ENCODE peak calls at places on chromosomes 2 and 18, in five cellular contexts. C is heart left ventricle, I is adrenal gland, D is sigmoid colon, M is testis. R is an unnamed sample.

GRCh38 chr2:170240629-170241028 is 62.7 kb downstream of the MYO3B start:
- DNase-seq in C (no peak), D (no peak), I (no peak), M (no peak), R (no peak)

GRCh38 chr18:11167778-11168177 is 18.4 kb upstream of the PIEZO2 start:
- DNase-seq in I (no peak), C (no peak), M (no peak), D (no peak), R (no peak)

GRCh38 chr2:83364264-83364663 is 1094.8 kb downstream of the SUCLG1 start:
- DNase-seq in D (no peak), I (no peak), M (no peak), C (no peak), R (no peak)

GRCh38 chr2:138267161-138267901 is 234.2 kb upstream of the SPOPL start:
- DNase-seq in C (no peak), D (no peak), I (no peak), M (no peak), R (no peak)

GRCh38 chr2:131062066-131062465 is 31.2 kb downstream of the FAM168B start:
- DNase-seq in I (peak; percentile 6), M (no peak), C (no peak), D (no peak), R (peak; percentile 21)

GRCh38 chr2:191740016-191740419 is 62.1 kb downstream of the NABP1 start:
- DNase-seq in C (no peak), M (no peak), I (no peak), D (no peak), R (no peak)

GRCh38 chr2:197125000-197125399 is 185.6 kb downstream of the ANKRD44 start:
- DNase-seq in I (no peak), C (no peak), M (no peak), D (no peak), R (no peak)

GRCh38 chr18:55289048-55289447 is 298.9 kb downstream of the TCF4 start:
- DNase-seq in D (no peak), M (no peak), C (no peak), I (no peak), R (no peak)

GRCh38 chr2:109295070-109295780 is 166.2 kb downstream of the SH3RF3 start:
- DNase-seq in I (no peak), C (peak; percentile 47), D (no peak), M (no peak), R (no peak)

GRCh38 chr2:200733713-200734198 is 78.0 kb upstream of the BZW1 start:
- DNase-seq in I (no peak), D (no peak), M (no peak), C (no peak), R (no peak)

GRCh38 chr2:235605999-235606715 is 112.3 kb downstream of the AGAP1 start:
- DNase-seq in M (no peak), I (no peak), C (no peak), D (no peak), R (no peak)

GRCh38 chr2:96427917-96428316 is 77.2 kb downstream of the NEURL3 start:
- DNase-seq in I (no peak), C (no peak), D (no peak), M (no peak), R (no peak)

GRCh38 chr2:237122214-237122666 is 36.6 kb downstream of the COPS8 start:
- DNase-seq in I (peak; percentile 53), D (peak; percentile 87), M (peak; percentile 65), C (peak; percentile 77), R (peak; percentile 70)

GRCh38 chr18:41145526-41145925 is 809.5 kb upstream of the PIK3C3 start:
- DNase-seq in I (no peak), D (no peak), C (no peak), M (no peak), R (no peak)

GRCh38 chr2:171810409-171810993 is 83.5 kb downstream of the SLC25A12 start:
- DNase-seq in D (no peak), I (no peak), M (no peak), C (no peak), R (no peak)

GRCh38 chr2:131055169-131056065 is 37.8 kb downstream of the FAM168B start:
- DNase-seq in M (peak; percentile 58), C (no peak), D (no peak), I (no peak), R (no peak)

GRCh38 chr2:195456765-195457164 is 200.3 kb upstream of the SLC39A10 start:
- DNase-seq in I (no peak), D (no peak), M (no peak), C (no peak), R (no peak)

GRCh38 chr2:172545408-172546075 is 10.3 kb upstream of the PDK1 start:
- DNase-seq in I (no peak), D (no peak), M (no peak), C (no peak), R (no peak)

GRCh38 chr2:120415728-120416509 is 70.0 kb downstream of the INHBB start:
- DNase-seq in M (peak; percentile 7), C (no peak), I (no peak), D (no peak), R (no peak)

GRCh38 chr2:2919574-2920365 is 457.8 kb downstream of the EIPR1 start:
- DNase-seq in M (no peak), C (no peak), I (no peak), D (no peak), R (no peak)

GRCh38 chr2:8803658-8804379 is 33.6 kb downstream of the KIDINS220 start:
- DNase-seq in C (no peak), M (no peak), D (no peak), I (peak; percentile 33), R (no peak)

GRCh38 chr2:102229141-102229764 is 42.4 kb downstream of the IL1RL2 start:
- DNase-seq in D (no peak), I (no peak), C (no peak), M (no peak), R (no peak)

GRCh38 chr2:175884673-175885393 is 117.2 kb downstream of the LNPK start:
- DNase-seq in D (no peak), C (no peak), M (no peak), I (no peak), R (no peak)

GRCh38 chr2:75499534-75499933 is 61.2 kb downstream of the EVA1A start:
- DNase-seq in C (no peak), I (no peak), M (no peak), D (no peak), R (no peak)

GRCh38 chr2:75505012-75505411 is 55.7 kb downstream of the EVA1A start:
- DNase-seq in C (no peak), I (no peak), D (no peak), M (no peak), R (no peak)

GRCh38 chr2:75506131-75506697 is 54.5 kb downstream of the EVA1A start:
- DNase-seq in C (no peak), M (no peak), D (no peak), I (no peak), R (no peak)

GRCh38 chr2:75500633-75501032 is 60.1 kb downstream of the EVA1A start:
- DNase-seq in D (no peak), I (no peak), M (no peak), C (no peak), R (no peak)

GRCh38 chr2:75503048-75503607 is 57.6 kb downstream of the EVA1A start:
- DNase-seq in I (no peak), D (no peak), C (no peak), M (no peak), R (no peak)
- TF ChIP-seq POLR2A in I (no peak), D (no peak), C (no peak), M (no peak), R (no peak)

DNA sequence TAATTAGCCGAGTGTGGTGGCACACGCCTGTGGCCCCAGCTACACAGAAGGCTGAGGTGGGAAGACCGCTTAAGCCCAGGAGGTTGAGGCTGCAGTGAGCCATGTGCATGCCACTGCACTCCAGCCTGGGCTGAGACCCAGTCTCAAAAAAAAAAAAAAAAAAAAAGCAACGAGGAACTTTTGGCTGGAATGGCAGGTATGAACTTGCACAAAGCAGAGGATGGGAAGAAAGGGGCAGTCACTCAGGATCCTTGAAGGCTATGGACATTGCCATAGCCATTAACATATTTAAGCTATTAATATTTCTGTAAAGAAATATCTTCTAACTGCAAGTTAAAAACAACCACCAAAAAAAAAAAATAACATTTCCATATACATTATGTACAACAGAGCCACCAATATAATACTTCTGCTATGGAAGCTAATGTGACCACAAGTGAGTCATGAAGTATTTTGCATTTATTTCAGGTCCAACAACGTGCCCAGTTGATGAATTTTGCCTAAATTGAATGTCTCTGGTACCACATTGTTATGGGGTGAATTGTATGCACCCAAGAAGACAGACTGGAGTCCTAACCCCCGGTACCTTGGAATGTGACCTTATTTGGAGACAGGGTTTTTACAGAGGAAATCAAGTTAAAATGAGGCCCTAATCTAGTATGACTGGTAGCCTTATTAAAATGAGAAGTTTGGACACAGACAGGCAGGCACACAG is 102.9 kb downstream of the RBMS1 start:
- DNase-seq in I (no peak), D (no peak), M (no peak), C (no peak), R (no peak)
- H3K4me1 ChIP-seq in I (peaks cover 62% of the 10 kb centered on the region), D (peaks cover 66% of the 10 kb centered on the region), M (peaks cover 19% of the 10 kb centered on the region), C (peaks cover 43% of the 10 kb centered on the region), R (peaks cover 4% of the 10 kb centered on the region)

GRCh38 chr2:95159690-95160449 is at the start of gene ZNF514:
- DNase-seq in D (peak; percentile 92), I (peak; percentile 71), C (peak; percentile 89), M (peak; percentile 84), R (peak; percentile 85)
- TF ChIP-seq POLR2A in D (no peak), I (peak; percentile 30), C (no peak), M (no peak), R (no peak)

GRCh38 chr2:128369126-128369555 is 50.5 kb upstream of the HS6ST1 start:
- DNase-seq in I (no peak), M (peak; percentile 58), D (peak; percentile 56), C (peak; percentile 59), R (peak; percentile 46)

GRCh38 chr2:128365217-128365905 is 46.7 kb upstream of the HS6ST1 start:
- DNase-seq in I (no peak), M (no peak), D (no peak), C (peak; percentile 18), R (peak; percentile 36)

GRCh38 chr2:128367601-128368359 is 49.1 kb upstream of the HS6ST1 start:
- DNase-seq in D (peak; percentile 57), C (peak; percentile 44), I (no peak), M (no peak), R (peak; percentile 44)

GRCh38 chr2:128368437-128369125 is 49.9 kb upstream of the HS6ST1 start:
- DNase-seq in D (peak; percentile 53), M (no peak), C (peak; percentile 23), I (no peak), R (no peak)

DNA sequence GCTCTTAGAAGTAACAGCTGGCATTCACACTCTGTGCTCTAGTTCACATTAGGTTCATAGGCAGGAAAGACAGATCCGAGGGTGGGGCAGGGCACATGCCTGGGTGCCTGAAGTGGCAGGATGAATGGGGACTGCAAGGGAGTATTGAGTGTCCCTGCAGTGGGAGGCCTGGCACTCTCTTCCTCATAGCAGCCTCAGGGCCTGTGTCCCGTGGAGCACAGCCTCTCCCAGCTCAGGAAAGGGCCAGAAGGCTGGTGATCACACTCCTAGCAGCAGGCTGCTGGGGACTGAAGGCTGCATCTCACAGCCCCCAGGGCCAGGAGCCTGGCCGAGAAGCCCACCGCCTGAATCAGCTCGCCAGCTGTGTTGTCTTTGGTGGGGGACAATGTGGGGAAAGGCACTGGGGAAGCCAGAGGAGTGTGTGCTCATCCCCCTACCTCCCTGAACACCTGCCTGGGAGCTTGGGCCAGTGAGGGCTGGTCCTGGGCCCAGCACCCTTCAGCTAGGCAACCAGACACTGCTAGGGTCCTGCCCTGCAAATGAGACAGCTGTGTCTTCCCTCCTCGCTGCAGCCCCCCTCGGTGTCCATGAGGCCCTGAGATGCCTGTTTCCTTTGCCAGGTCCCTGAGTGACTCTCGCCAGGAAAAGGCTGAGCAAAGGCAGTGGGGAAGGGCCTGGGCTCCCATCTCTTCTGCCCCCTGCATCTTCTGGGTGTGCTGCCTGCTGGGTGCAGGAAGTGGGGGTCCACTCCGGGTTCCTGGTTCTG is 48.3 kb upstream of the HS6ST1 start:
- DNase-seq in C (peak; percentile 25), D (peak; percentile 43), M (no peak), I (no peak), R (peak; percentile 32)
- H3K4me1 ChIP-seq in C (no peaks in the 10 kb centered on the region), D (peaks cover 13% of the 10 kb centered on the region), M (peaks cover 38% of the 10 kb centered on the region), I (peaks cover 17% of the 10 kb centered on the region), R (no peaks in the 10 kb centered on the region)